ENCODE peak calls at places on chromosomes 6 and 20, in four cellular contexts. L is T1000, J is pulmonary artery endothelial cell, W is right atrium auricular region. Q is an unnamed sample.

GRCh38 chr6:114194362-114195343 is 148.2 kb downstream of the HS3ST5 start:
- DNase-seq in J (no peak), L (no peak), W (no peak), Q (no peak)

GRCh38 chr20:9397928-9398327 is 116.5 kb upstream of the LAMP5 start:
- DNase-seq in W (no peak), L (no peak), J (no peak), Q (peak)

GRCh38 chr20:51379601-51380341 is 162.7 kb downstream of the NFATC2 start:
- DNase-seq in J (no peak), L (no peak), W (no peak), Q (no peak)

GRCh38 chr20:57783956-57784837 is 74.4 kb upstream of the PMEPA1 start:
- DNase-seq in J (no peak), L (no peak), W (no peak), Q (no peak)

GRCh38 chr6:5746392-5747140 is 260.2 kb downstream of the NRN1 start:
- DNase-seq in L (no peak), J (no peak), W (no peak), Q (no peak)

GRCh38 chr6:56637640-56638039 is 5.0 kb downstream of the DST start:
- DNase-seq in J (peak), L (no peak), W (no peak), Q (no peak)

GRCh38 chr20:64112691-64113443 is 5.5 kb upstream of the NPBWR2 start:
- DNase-seq in W (peak), L (no peak), J (no peak), Q (no peak)

GRCh38 chr6:161137320-161137719 is 136.5 kb downstream of the AGPAT4 start:
- DNase-seq in J (no peak), W (peak), L (no peak), Q (no peak)

GRCh38 chr6:18501313-18502013 is 114.3 kb downstream of the RNF144B start:
- DNase-seq in W (peak), L (no peak), J (no peak), Q (no peak)

GRCh38 chr6:117555262-117555849 is 47.0 kb downstream of the GOPC start:
- DNase-seq in J (no peak), W (no peak), L (no peak), Q (no peak)

GRCh38 chr6:87155272-87155919 is at the start of gene ZNF292:
- DNase-seq in L (peak), W (peak), J (peak), Q (peak)